ENCODE peak calls at places on chromosome 18, in seven cellular contexts. One of them, this sample, is unnamed.

GRCh38 chr18:6406910-6407470 is 7.7 kb downstream of the L3MBTL4 start:
- DNase-seq in MM.1S: no peak
- DNase-seq in right lobe of liver: no peak
- DNase-seq in HL-60: no peak
- DNase-seq in ovary: no peak
- DNase-seq in A673: no peak
- DNase-seq in hepatocyte: no peak
- DNase-seq in this sample: no peak

GRCh38 chr18:74928194-74928968 is 280.6 kb downstream of the PTGR3 start:
- DNase-seq in MM.1S: no peak
- DNase-seq in right lobe of liver: no peak
- DNase-seq in HL-60: no peak
- DNase-seq in ovary: no peak
- DNase-seq in A673: no peak
- DNase-seq in hepatocyte: no peak
- DNase-seq in this sample: no peak

GRCh38 chr18:35522130-35522959 is 24.6 kb upstream of the INO80C start:
- DNase-seq in MM.1S: no peak
- DNase-seq in right lobe of liver: no peak
- DNase-seq in HL-60: no peak
- DNase-seq in ovary: no peak
- DNase-seq in A673: no peak
- DNase-seq in hepatocyte: no peak
- DNase-seq in this sample: peak

GRCh38 chr18:4351005-4351404 is 104.1 kb downstream of the DLGAP1 start:
- DNase-seq in MM.1S: no peak
- DNase-seq in right lobe of liver: no peak
- DNase-seq in HL-60: no peak
- DNase-seq in ovary: no peak
- DNase-seq in A673: peak
- DNase-seq in hepatocyte: no peak
- DNase-seq in this sample: no peak

GRCh38 chr18:63994783-63995399 is 25.0 kb downstream of the SERPINB8 start:
- DNase-seq in MM.1S: peak
- DNase-seq in right lobe of liver: no peak
- DNase-seq in HL-60: no peak
- DNase-seq in ovary: peak
- DNase-seq in A673: peak
- DNase-seq in hepatocyte: peak
- DNase-seq in this sample: peak

GRCh38 chr18:63887424-63887823 is at the start of gene SERPINB2:
- DNase-seq in MM.1S: no peak
- DNase-seq in right lobe of liver: no peak
- DNase-seq in HL-60: no peak
- DNase-seq in ovary: no peak
- DNase-seq in A673: no peak
- DNase-seq in hepatocyte: no peak
- DNase-seq in this sample: peak

GRCh38 chr18:21546423-21546822 is 54.1 kb downstream of the ESCO1 start:
- DNase-seq in MM.1S: no peak
- DNase-seq in right lobe of liver: no peak
- DNase-seq in HL-60: no peak
- DNase-seq in ovary: no peak
- DNase-seq in A673: no peak
- DNase-seq in hepatocyte: no peak
- DNase-seq in this sample: no peak

GRCh38 chr18:48815581-48816324 is 135.0 kb downstream of the SMAD7 start:
- DNase-seq in MM.1S: no peak
- DNase-seq in right lobe of liver: peak
- DNase-seq in HL-60: no peak
- DNase-seq in ovary: peak
- DNase-seq in A673: no peak
- DNase-seq in hepatocyte: no peak
- DNase-seq in this sample: no peak

GRCh38 chr18:10140928-10141327 is 227.1 kb downstream of the VAPA start:
- DNase-seq in MM.1S: peak
- DNase-seq in right lobe of liver: no peak
- DNase-seq in HL-60: no peak
- DNase-seq in ovary: no peak
- DNase-seq in A673: no peak
- DNase-seq in hepatocyte: peak
- DNase-seq in this sample: no peak

GRCh38 chr18:35203001-35203553 is 37.8 kb upstream of the ZNF397 start:
- DNase-seq in MM.1S: no peak
- DNase-seq in right lobe of liver: no peak
- DNase-seq in HL-60: no peak
- DNase-seq in ovary: no peak
- DNase-seq in A673: no peak
- DNase-seq in hepatocyte: no peak
- DNase-seq in this sample: peak

GRCh38 chr18:26017929-26018328 is 72.5 kb downstream of the SS18 start:
- DNase-seq in MM.1S: peak
- DNase-seq in right lobe of liver: no peak
- DNase-seq in HL-60: no peak
- DNase-seq in ovary: no peak
- DNase-seq in A673: peak
- DNase-seq in hepatocyte: no peak
- DNase-seq in this sample: peak

GRCh38 chr18:70334728-70335329 is 46.0 kb downstream of the SOCS6 start:
- DNase-seq in MM.1S: no peak
- DNase-seq in right lobe of liver: peak
- DNase-seq in HL-60: no peak
- DNase-seq in ovary: no peak
- DNase-seq in A673: no peak
- DNase-seq in hepatocyte: no peak
- DNase-seq in this sample: no peak
- H3K27ac ChIP-seq in MM.1S: no peak
- H3K27ac ChIP-seq in right lobe of liver: peak
- H3K27ac ChIP-seq in HL-60: no peak
- H3K27ac ChIP-seq in ovary: no peak
- H3K27ac ChIP-seq in A673: no peak
- H3K27ac ChIP-seq in hepatocyte: peak
- H3K27ac ChIP-seq in this sample: no peak

GRCh38 chr18:8685141-8685913 is 20.0 kb upstream of the MTCL1 start:
- DNase-seq in MM.1S: no peak
- DNase-seq in right lobe of liver: no peak
- DNase-seq in HL-60: no peak
- DNase-seq in ovary: no peak
- DNase-seq in A673: peak
- DNase-seq in hepatocyte: no peak
- DNase-seq in this sample: no peak
- H3K27ac ChIP-seq in MM.1S: no peak
- H3K27ac ChIP-seq in right lobe of liver: no peak
- H3K27ac ChIP-seq in HL-60: no peak
- H3K27ac ChIP-seq in ovary: no peak
- H3K27ac ChIP-seq in A673: no peak
- H3K27ac ChIP-seq in hepatocyte: no peak
- H3K27ac ChIP-seq in this sample: no peak

GRCh38 chr18:9025104-9025838 is 77.2 kb upstream of the NDUFV2 start:
- DNase-seq in MM.1S: no peak
- DNase-seq in right lobe of liver: no peak
- DNase-seq in HL-60: no peak
- DNase-seq in ovary: no peak
- DNase-seq in A673: no peak
- DNase-seq in hepatocyte: peak
- DNase-seq in this sample: no peak
- H3K27ac ChIP-seq in MM.1S: no peak
- H3K27ac ChIP-seq in right lobe of liver: no peak
- H3K27ac ChIP-seq in HL-60: no peak
- H3K27ac ChIP-seq in ovary: no peak
- H3K27ac ChIP-seq in A673: no peak
- H3K27ac ChIP-seq in hepatocyte: no peak
- H3K27ac ChIP-seq in this sample: no peak

GRCh38 chr18:46624127-46624526 is 32.9 kb downstream of the LOXHD1 start:
- DNase-seq in MM.1S: no peak
- DNase-seq in right lobe of liver: no peak
- DNase-seq in HL-60: no peak
- DNase-seq in ovary: no peak
- DNase-seq in A673: no peak
- DNase-seq in hepatocyte: no peak
- DNase-seq in this sample: no peak

GRCh38 chr18:46625069-46625468 is 32.0 kb downstream of the LOXHD1 start:
- DNase-seq in MM.1S: no peak
- DNase-seq in right lobe of liver: no peak
- DNase-seq in HL-60: no peak
- DNase-seq in ovary: no peak
- DNase-seq in A673: no peak
- DNase-seq in hepatocyte: no peak
- DNase-seq in this sample: no peak

GRCh38 chr18:46622451-46622850 is 34.6 kb downstream of the LOXHD1 start:
- DNase-seq in MM.1S: no peak
- DNase-seq in right lobe of liver: no peak
- DNase-seq in HL-60: no peak
- DNase-seq in ovary: no peak
- DNase-seq in A673: no peak
- DNase-seq in hepatocyte: no peak
- DNase-seq in this sample: no peak

GRCh38 chr18:46622999-46623398 is 34.0 kb downstream of the LOXHD1 start:
- DNase-seq in MM.1S: peak
- DNase-seq in right lobe of liver: no peak
- DNase-seq in HL-60: no peak
- DNase-seq in ovary: no peak
- DNase-seq in A673: peak
- DNase-seq in hepatocyte: no peak
- DNase-seq in this sample: no peak

GRCh38 chr18:46623541-46623940 is 33.5 kb downstream of the LOXHD1 start:
- DNase-seq in MM.1S: peak
- DNase-seq in right lobe of liver: no peak
- DNase-seq in HL-60: no peak
- DNase-seq in ovary: no peak
- DNase-seq in A673: peak
- DNase-seq in hepatocyte: no peak
- DNase-seq in this sample: peak
- H3K27ac ChIP-seq in MM.1S: no peak
- H3K27ac ChIP-seq in right lobe of liver: no peak
- H3K27ac ChIP-seq in HL-60: no peak
- H3K27ac ChIP-seq in ovary: no peak
- H3K27ac ChIP-seq in A673: no peak
- H3K27ac ChIP-seq in hepatocyte: no peak
- H3K27ac ChIP-seq in this sample: no peak

GRCh38 chr18:41517142-41517541 is 437.9 kb upstream of the PIK3C3 start:
- DNase-seq in MM.1S: no peak
- DNase-seq in right lobe of liver: no peak
- DNase-seq in HL-60: no peak
- DNase-seq in ovary: no peak
- DNase-seq in A673: no peak
- DNase-seq in hepatocyte: no peak
- DNase-seq in this sample: no peak

GRCh38 chr18:41513438-41513837 is 441.6 kb upstream of the PIK3C3 start:
- DNase-seq in MM.1S: no peak
- DNase-seq in right lobe of liver: no peak
- DNase-seq in HL-60: no peak
- DNase-seq in ovary: no peak
- DNase-seq in A673: no peak
- DNase-seq in hepatocyte: no peak
- DNase-seq in this sample: no peak
- H3K27ac ChIP-seq in MM.1S: no peak
- H3K27ac ChIP-seq in right lobe of liver: no peak
- H3K27ac ChIP-seq in HL-60: no peak
- H3K27ac ChIP-seq in ovary: no peak
- H3K27ac ChIP-seq in A673: no peak
- H3K27ac ChIP-seq in hepatocyte: no peak
- H3K27ac ChIP-seq in this sample: no peak

GRCh38 chr18:2570772-2571199 is 519 bp downstream of the METTL4 start:
- DNase-seq in MM.1S: peak
- DNase-seq in right lobe of liver: peak
- DNase-seq in HL-60: peak
- DNase-seq in ovary: peak
- DNase-seq in A673: peak
- DNase-seq in hepatocyte: peak
- DNase-seq in this sample: no peak

GRCh38 chr18:2572144-2572682 is 856 bp downstream of the NDC80 start:
- DNase-seq in MM.1S: peak
- DNase-seq in right lobe of liver: no peak
- DNase-seq in HL-60: no peak
- DNase-seq in ovary: no peak
- DNase-seq in A673: peak
- DNase-seq in hepatocyte: no peak
- DNase-seq in this sample: peak

GRCh38 chr18:2572892-2573291 is 1.5 kb downstream of the NDC80 start:
- DNase-seq in MM.1S: no peak
- DNase-seq in right lobe of liver: no peak
- DNase-seq in HL-60: no peak
- DNase-seq in ovary: no peak
- DNase-seq in A673: no peak
- DNase-seq in hepatocyte: no peak
- DNase-seq in this sample: no peak

GRCh38 chr18:2569338-2570207 is 1.7 kb downstream of the METTL4 start:
- DNase-seq in MM.1S: no peak
- DNase-seq in right lobe of liver: no peak
- DNase-seq in HL-60: no peak
- DNase-seq in ovary: no peak
- DNase-seq in A673: no peak
- DNase-seq in hepatocyte: no peak
- DNase-seq in this sample: no peak

DNA sequence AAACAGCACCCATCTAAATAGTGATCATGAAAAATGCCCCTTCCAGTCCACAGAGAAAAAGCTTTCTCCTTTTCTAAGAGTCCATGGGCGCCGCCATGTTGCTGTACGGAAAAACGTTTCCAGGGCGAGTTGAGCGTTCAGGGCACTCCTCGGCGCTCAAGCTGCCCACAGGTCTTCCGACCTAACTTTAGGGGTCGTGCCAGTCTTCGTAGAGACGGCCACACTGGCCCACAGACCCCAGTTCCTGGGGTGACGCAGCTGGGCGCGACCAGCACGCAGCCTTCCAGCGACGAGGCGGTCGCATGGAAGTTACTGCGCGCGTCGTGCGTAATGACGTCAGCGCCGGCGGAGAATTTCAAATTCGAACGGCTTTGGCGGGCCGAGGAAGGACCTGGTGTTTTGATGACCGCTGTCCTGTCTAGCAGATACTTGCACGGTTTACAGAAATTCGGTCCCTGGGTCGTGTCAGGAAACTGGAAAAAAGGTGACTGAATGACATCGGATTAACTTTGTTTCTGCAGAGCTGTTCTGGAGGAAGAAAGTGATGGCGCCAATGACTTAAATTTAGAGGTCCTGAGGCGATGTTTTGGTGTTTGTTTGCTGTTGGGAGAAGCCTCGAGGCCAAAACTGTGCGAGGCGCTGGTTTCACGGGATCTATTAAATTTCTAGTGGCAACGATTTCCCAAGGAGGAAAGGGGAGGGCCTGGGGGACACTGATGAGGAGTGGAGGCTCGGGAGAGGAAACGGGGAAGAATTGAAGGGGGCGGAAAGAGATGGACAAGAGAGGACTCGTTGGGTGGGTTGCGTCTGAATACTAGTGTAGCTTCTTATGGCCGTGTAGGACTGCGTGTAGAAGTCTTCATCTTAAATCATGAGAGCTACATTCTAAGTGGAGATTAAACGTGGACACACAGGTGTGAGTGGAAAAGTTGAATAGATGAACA is at the start of the genes METTL4 and NDC80:
- DNase-seq in MM.1S: peak
- DNase-seq in right lobe of liver: peak
- DNase-seq in HL-60: peak
- DNase-seq in ovary: peak
- DNase-seq in A673: peak
- DNase-seq in hepatocyte: peak
- DNase-seq in this sample: peak
- H3K27ac ChIP-seq in MM.1S: peak
- H3K27ac ChIP-seq in right lobe of liver: peak
- H3K27ac ChIP-seq in HL-60: peak
- H3K27ac ChIP-seq in ovary: peak
- H3K27ac ChIP-seq in A673: peak
- H3K27ac ChIP-seq in hepatocyte: peak
- H3K27ac ChIP-seq in this sample: peak

GRCh38 chr18:44917865-44918476 is 237.3 kb downstream of the SETBP1 start:
- DNase-seq in MM.1S: no peak
- DNase-seq in right lobe of liver: peak
- DNase-seq in HL-60: no peak
- DNase-seq in ovary: peak
- DNase-seq in A673: no peak
- DNase-seq in hepatocyte: peak
- DNase-seq in this sample: no peak
- H3K27ac ChIP-seq in MM.1S: no peak
- H3K27ac ChIP-seq in right lobe of liver: peak
- H3K27ac ChIP-seq in HL-60: no peak
- H3K27ac ChIP-seq in ovary: no peak
- H3K27ac ChIP-seq in A673: no peak
- H3K27ac ChIP-seq in hepatocyte: peak
- H3K27ac ChIP-seq in this sample: no peak

This sample was measured in endothelial cell of umbilical vein.